ENCODE peak calls at places on chromosomes 3 and 15, in ten cellular contexts. V, F, C, L, R, X, W, Q, U and Z are unnamed samples.

GRCh38 chr15:45448066-45448510 is 69.7 kb upstream of the GATM start:
- DNase-seq in V (no peak), F (no peak), C (no peak), L (no peak), R (no peak), X (no peak), W (no peak), Q (peak), U (no peak), Z (no peak)

GRCh38 chr3:53357457-53357856 is 10.1 kb upstream of the DCP1A start:
- DNase-seq in V (no peak), F (no peak), C (no peak), L (no peak), R (no peak), X (no peak), W (no peak), Q (no peak), U (no peak), Z (no peak)

GRCh38 chr3:120772081-120772480 is 29.5 kb downstream of the GTF2E1 start:
- DNase-seq in V (no peak), F (no peak), C (no peak), L (no peak), R (no peak), X (no peak), W (no peak), Q (no peak), U (no peak), Z (no peak)

GRCh38 chr3:190272747-190273146 is 49.5 kb downstream of the CLDN1 start:
- DNase-seq in V (no peak), F (no peak), C (no peak), L (no peak), R (no peak), X (no peak), W (no peak), Q (no peak), U (no peak), Z (no peak)

GRCh38 chr15:45185903-45186770 is 1.6 kb downstream of the SHF start:
- DNase-seq in V (no peak), F (no peak), C (no peak), L (no peak), R (no peak), X (no peak), W (no peak), Q (peak), U (no peak), Z (no peak)

GRCh38 chr3:13901935-13902584 is 22.2 kb upstream of the WNT7A start:
- DNase-seq in V (no peak), F (no peak), C (no peak), L (no peak), R (no peak), X (no peak), W (no peak), Q (no peak), U (no peak), Z (no peak)

GRCh38 chr3:16511561-16512434 is 1.7 kb downstream of the RFTN1 start:
- DNase-seq in V (no peak), F (peak), C (peak), L (no peak), R (peak), X (peak), W (peak), Q (peak), U (peak), Z (no peak)

GRCh38 chr3:38054166-38054991 is 15.4 kb downstream of the DLEC1 start:
- DNase-seq in V (no peak), F (no peak), C (no peak), L (no peak), R (no peak), X (no peak), W (no peak), Q (no peak), U (no peak), Z (no peak)

GRCh38 chr3:133208184-133208583 is 170.0 kb downstream of the TMEM108 start:
- DNase-seq in V (no peak), F (no peak), C (no peak), L (no peak), R (no peak), X (no peak), W (no peak), Q (no peak), U (no peak), Z (no peak)

GRCh38 chr3:64267774-64268604 is 42.7 kb upstream of the PRICKLE2 start:
- DNase-seq in V (peak), F (no peak), C (no peak), L (peak), R (no peak), X (no peak), W (no peak), Q (no peak), U (no peak), Z (peak)